ENCODE peak calls at places on chromosomes 6 and 20, in eight cellular contexts. F is NCI-H2081; N is activated CD4-positive, alpha-beta T cell treated with anti-CD3 and anti-CD28 coated beads for 24 hours; L is EL; V is nucleus accumbens; X is fibroblast of gingiva; S is Peyer's patch; M is NCI-H1048. T is an unnamed sample.

GRCh38 chr6:88730602-88731001 is 232.8 kb downstream of the RNGTT start:
- DNase-seq in F (no peak), N (no peak), L (peak), V (no peak), X (no peak), S (no peak), M (no peak), T (no peak)

GRCh38 chr6:4084444-4085328 is 5.7 kb upstream of the FAM217A start:
- DNase-seq in F (peak), N (no peak), L (no peak), V (peak), X (no peak), S (no peak), M (no peak), T (peak)

GRCh38 chr6:125149256-125150144 is 4.1 kb upstream of the TPD52L1 start:
- DNase-seq in F (no peak), N (no peak), L (peak), V (peak), X (no peak), S (no peak), M (no peak), T (no peak)

GRCh38 chr20:63232235-63233060 is 3.3 kb upstream of the BIRC7 start:
- DNase-seq in F (no peak), N (no peak), L (peak), V (no peak), X (peak), S (no peak), M (no peak), T (no peak)

GRCh38 chr6:121691126-121691540 is 255.7 kb downstream of the GJA1 start:
- DNase-seq in F (no peak), N (no peak), L (peak), V (no peak), X (no peak), S (no peak), M (no peak), T (no peak)

GRCh38 chr6:12962995-12963394 is 246.4 kb downstream of the PHACTR1 start:
- DNase-seq in F (no peak), N (no peak), L (peak), V (no peak), X (no peak), S (no peak), M (no peak), T (no peak)

GRCh38 chr6:15132854-15133670 is 112.8 kb upstream of the JARID2 start:
- DNase-seq in F (no peak), N (no peak), L (peak), V (no peak), X (peak), S (peak), M (no peak), T (no peak)

GRCh38 chr6:154154389-154154967 is 115.4 kb downstream of the OPRM1 start:
- DNase-seq in F (peak), N (peak), L (peak), V (peak), X (peak), S (peak), M (peak), T (peak)

GRCh38 chr6:12606616-12607015 is 110.0 kb upstream of the PHACTR1 start:
- DNase-seq in F (no peak), N (no peak), L (no peak), V (peak), X (no peak), S (no peak), M (no peak), T (no peak)

GRCh38 chr6:128036808-128037570 is 136.1 kb upstream of the THEMIS start:
- DNase-seq in F (no peak), N (no peak), L (no peak), V (no peak), X (peak), S (no peak), M (no peak), T (no peak)

GRCh38 chr6:143368426-143368825 is 82.1 kb downstream of the ADAT2 start:
- DNase-seq in F (no peak), N (no peak), L (peak), V (no peak), X (peak), S (no peak), M (no peak), T (no peak)

GRCh38 chr20:44911264-44911921 is 1.5 kb downstream of the PABPC1L start:
- DNase-seq in F (no peak), N (peak), L (peak), V (no peak), X (peak), S (peak), M (no peak), T (no peak)

GRCh38 chr20:59031326-59032022 is 661 bp downstream of the ATP5F1E start:
- DNase-seq in F (no peak), N (no peak), L (no peak), V (no peak), X (no peak), S (peak), M (no peak), T (no peak)

GRCh38 chr6:160088774-160089533 is 32.7 kb upstream of the SLC22A1 start:
- DNase-seq in F (no peak), N (no peak), L (no peak), V (no peak), X (no peak), S (no peak), M (no peak), T (no peak)

GRCh38 chr6:14706378-14706929 is 539.4 kb upstream of the JARID2 start:
- DNase-seq in F (no peak), N (peak), L (peak), V (no peak), X (peak), S (peak), M (no peak), T (peak)

GRCh38 chr6:16408766-16409165 is 170.4 kb downstream of the GMPR start:
- DNase-seq in F (no peak), N (no peak), L (no peak), V (no peak), X (no peak), S (no peak), M (no peak), T (no peak)

GRCh38 chr20:5008743-5009142 is 7.4 kb upstream of the SLC23A2 start:
- DNase-seq in F (no peak), N (no peak), L (peak), V (no peak), X (no peak), S (no peak), M (no peak), T (no peak)

GRCh38 chr20:41615110-41615509 is 3.1 kb downstream of the CHD6 start:
- DNase-seq in F (no peak), N (no peak), L (no peak), V (no peak), X (no peak), S (no peak), M (no peak), T (no peak)

GRCh38 chr6:110270166-110270565 is 88.0 kb downstream of the METTL24 start:
- DNase-seq in F (no peak), N (no peak), L (peak), V (no peak), X (no peak), S (no peak), M (no peak), T (no peak)

GRCh38 chr20:63708301-63709148 is 686 bp downstream of the ZGPAT start:
- DNase-seq in F (no peak), N (no peak), L (no peak), V (no peak), X (no peak), S (peak), M (no peak), T (no peak)

GRCh38 chr20:34175879-34176278 is 63.8 kb upstream of the EIF2S2 start:
- DNase-seq in F (no peak), N (no peak), L (no peak), V (no peak), X (no peak), S (no peak), M (no peak), T (no peak)

GRCh38 chr20:40414843-40415615 is 274.0 kb downstream of the MAFB start:
- DNase-seq in F (no peak), N (no peak), L (no peak), V (no peak), X (no peak), S (no peak), M (peak), T (no peak)

GRCh38 chr6:44373787-44374186 is 13.7 kb upstream of the CDC5L start:
- DNase-seq in F (no peak), N (no peak), L (peak), V (no peak), X (no peak), S (no peak), M (no peak), T (no peak)

GRCh38 chr6:112877134-112878100 is 530.3 kb downstream of the RFPL4B start:
- DNase-seq in F (no peak), N (no peak), L (peak), V (no peak), X (peak), S (no peak), M (no peak), T (no peak)

GRCh38 chr6:149190228-149190831 is 127.2 kb upstream of the TAB2 start:
- DNase-seq in F (no peak), N (peak), L (peak), V (no peak), X (no peak), S (peak), M (no peak), T (no peak)

GRCh38 chr20:38250607-38251006 is 9.9 kb downstream of the KIAA1755 start:
- DNase-seq in F (no peak), N (no peak), L (no peak), V (no peak), X (no peak), S (no peak), M (no peak), T (no peak)

GRCh38 chr20:57501461-57502330 is 23.2 kb downstream of the CTCFL start:
- DNase-seq in F (no peak), N (no peak), L (peak), V (no peak), X (no peak), S (peak), M (no peak), T (no peak)

GRCh38 chr6:85641916-85642773 is 541 bp downstream of the SYNCRIP start:
- DNase-seq in F (peak), N (peak), L (peak), V (peak), X (peak), S (peak), M (peak), T (peak)

GRCh38 chr20:13458860-13459451 is 179.8 kb downstream of the TASP1 start:
- DNase-seq in F (peak), N (no peak), L (peak), V (no peak), X (peak), S (no peak), M (no peak), T (peak)

GRCh38 chr20:62239278-62239879 is 1.1 kb downstream of the OSBPL2 start:
- DNase-seq in F (no peak), N (no peak), L (no peak), V (no peak), X (no peak), S (no peak), M (no peak), T (no peak)

GRCh38 chr6:89750338-89750737 is 69.3 kb downstream of the MDN1 start:
- DNase-seq in F (no peak), N (no peak), L (no peak), V (no peak), X (no peak), S (no peak), M (no peak), T (no peak)

GRCh38 chr20:64104667-64105451 is 2.5 kb downstream of the NPBWR2 start:
- DNase-seq in F (no peak), N (no peak), L (no peak), V (no peak), X (no peak), S (peak), M (no peak), T (no peak)

GRCh38 chr6:69791065-69791471 is 5.7 kb downstream of the LMBRD1 start:
- DNase-seq in F (peak), N (no peak), L (no peak), V (no peak), X (no peak), S (no peak), M (no peak), T (no peak)